ENCODE peak calls at places on chromosomes 4 and X, in six cellular contexts. One of them, this sample, is unnamed.

GRCh38 chr4:100076753-100077152 is 113.5 kb downstream of the DDIT4L start:
- DNase-seq in GM23338: no peak
- DNase-seq in GM12878: no peak
- DNase-seq in HepG2: no peak
- DNase-seq in Panc1: no peak
- DNase-seq in HCT116: no peak
- DNase-seq in this sample: no peak

GRCh38 chr4:147590249-147590920 is 26.8 kb upstream of the TMEM184C start:
- DNase-seq in GM23338: peak; percentile 82
- DNase-seq in GM12878: no peak
- DNase-seq in HepG2: peak; percentile 31
- DNase-seq in Panc1: peak; percentile 38
- DNase-seq in HCT116: peak; percentile 54
- DNase-seq in this sample: no peak

GRCh38 chr4:11399461-11399971 is 29.2 kb downstream of the HS3ST1 start:
- DNase-seq in GM23338: no peak
- DNase-seq in GM12878: no peak
- DNase-seq in HepG2: no peak
- DNase-seq in Panc1: no peak
- DNase-seq in HCT116: no peak
- DNase-seq in this sample: no peak

GRCh38 chrX:10617964-10618342 is 2.4 kb downstream of the MID1 start:
- DNase-seq in GM23338: no peak
- DNase-seq in GM12878: no peak
- DNase-seq in HepG2: no peak
- DNase-seq in Panc1: no peak
- DNase-seq in HCT116: no peak
- DNase-seq in this sample: no peak

GRCh38 chr4:23789765-23790164 is 100.1 kb downstream of the PPARGC1A start:
- DNase-seq in GM23338: no peak
- DNase-seq in GM12878: no peak
- DNase-seq in HepG2: peak; percentile 28
- DNase-seq in Panc1: no peak
- DNase-seq in HCT116: no peak
- DNase-seq in this sample: no peak

GRCh38 chr4:98474408-98474844 is 184.0 kb downstream of the TSPAN5 start:
- DNase-seq in GM23338: no peak
- DNase-seq in GM12878: no peak
- DNase-seq in HepG2: no peak
- DNase-seq in Panc1: no peak
- DNase-seq in HCT116: no peak
- DNase-seq in this sample: peak; percentile 6

GRCh38 chrX:155767101-155767878 is 113.9 kb upstream of the VAMP7 start:
- DNase-seq in GM23338: peak; percentile 87
- DNase-seq in GM12878: peak; percentile 4
- DNase-seq in HepG2: no peak
- DNase-seq in Panc1: peak; percentile 13
- DNase-seq in HCT116: peak; percentile 71
- DNase-seq in this sample: peak; percentile 51

GRCh38 chr4:71711044-71711984 is 72.6 kb downstream of the GC start:
- DNase-seq in GM23338: no peak
- DNase-seq in GM12878: no peak
- DNase-seq in HepG2: no peak
- DNase-seq in Panc1: no peak
- DNase-seq in HCT116: no peak
- DNase-seq in this sample: no peak

GRCh38 chr4:124203613-124204284 is 508.8 kb downstream of the ANKRD50 start:
- DNase-seq in GM23338: no peak
- DNase-seq in GM12878: no peak
- DNase-seq in HepG2: no peak
- DNase-seq in Panc1: no peak
- DNase-seq in HCT116: no peak
- DNase-seq in this sample: no peak

GRCh38 chrX:24676403-24677024 is 17.2 kb upstream of the POLA1 start:
- DNase-seq in GM23338: peak; percentile 50
- DNase-seq in GM12878: no peak
- DNase-seq in HepG2: no peak
- DNase-seq in Panc1: no peak
- DNase-seq in HCT116: no peak
- DNase-seq in this sample: no peak

GRCh38 chr4:127709456-127709855 is 20.7 kb upstream of the SLC25A31 start:
- DNase-seq in GM23338: no peak
- DNase-seq in GM12878: no peak
- DNase-seq in HepG2: no peak
- DNase-seq in Panc1: no peak
- DNase-seq in HCT116: no peak
- DNase-seq in this sample: no peak

GRCh38 chrX:53093748-53094583 is at the start of gene KANTR:
- DNase-seq in GM23338: peak; percentile 96
- DNase-seq in GM12878: peak; percentile 73
- DNase-seq in HepG2: peak; percentile 94
- DNase-seq in Panc1: peak; percentile 88
- DNase-seq in HCT116: peak; percentile 90
- DNase-seq in this sample: peak; percentile 93
- TF ChIP-seq POLR2AphosphoS5 in GM23338: peak; percentile 59
- TF ChIP-seq POLR2AphosphoS5 in GM12878: no peak
- TF ChIP-seq POLR2AphosphoS5 in HepG2: no peak
- TF ChIP-seq POLR2AphosphoS5 in Panc1: no peak
- TF ChIP-seq POLR2AphosphoS5 in HCT116: peak; percentile 49
- TF ChIP-seq POLR2AphosphoS5 in this sample: no peak

DNA sequence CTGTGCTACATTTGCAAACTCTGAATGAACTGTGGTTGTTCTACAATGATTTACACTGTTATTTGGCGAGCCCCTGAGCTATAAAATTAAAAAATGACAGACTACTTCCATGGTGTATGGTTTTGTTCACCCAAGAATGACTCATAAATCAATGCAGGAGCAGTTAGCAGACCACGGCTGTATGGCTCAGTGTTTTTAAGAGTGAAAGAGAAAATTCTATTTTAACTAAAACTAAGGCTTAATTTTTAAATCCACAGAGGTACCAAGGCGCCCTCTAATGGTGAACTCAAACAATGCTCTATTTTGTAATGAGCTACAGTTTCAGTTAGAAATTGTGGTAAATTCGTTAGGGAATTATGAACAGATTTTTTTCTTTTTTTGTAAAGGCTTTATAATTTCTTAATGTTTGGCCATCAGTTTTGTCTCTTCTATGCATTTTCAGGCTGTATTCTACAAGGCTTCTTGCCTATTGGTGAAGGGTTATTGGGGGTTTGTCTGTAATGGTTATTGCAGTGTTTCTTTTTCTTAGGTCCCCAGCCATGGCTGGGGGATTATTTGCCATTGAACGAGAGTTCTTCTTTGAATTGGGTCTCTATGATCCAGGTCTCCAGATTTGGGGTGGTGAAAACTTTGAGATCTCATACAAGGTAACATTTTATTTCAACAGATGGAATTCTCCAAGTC is 32.5 kb downstream of the HMGB2 start:
- DNase-seq in GM23338: peak; percentile 63
- DNase-seq in GM12878: no peak
- DNase-seq in HepG2: no peak
- DNase-seq in Panc1: no peak
- DNase-seq in HCT116: peak; percentile 3
- DNase-seq in this sample: peak; percentile 26
- TF ChIP-seq REST in GM23338: no peak
- TF ChIP-seq REST in GM12878: no peak
- TF ChIP-seq REST in HepG2: no peak
- TF ChIP-seq REST in Panc1: no peak
- TF ChIP-seq REST in HCT116: no peak
- TF ChIP-seq REST in this sample: no peak

GRCh38 chr4:109576462-109576861 is 16.4 kb downstream of the MCUB start:
- DNase-seq in GM23338: no peak
- DNase-seq in GM12878: no peak
- DNase-seq in HepG2: no peak
- DNase-seq in Panc1: no peak
- DNase-seq in HCT116: no peak
- DNase-seq in this sample: no peak
- TF ChIP-seq POLR2AphosphoS5 in GM23338: no peak
- TF ChIP-seq POLR2AphosphoS5 in GM12878: no peak
- TF ChIP-seq POLR2AphosphoS5 in HepG2: no peak
- TF ChIP-seq POLR2AphosphoS5 in Panc1: no peak
- TF ChIP-seq POLR2AphosphoS5 in HCT116: no peak
- TF ChIP-seq POLR2AphosphoS5 in this sample: no peak

DNA sequence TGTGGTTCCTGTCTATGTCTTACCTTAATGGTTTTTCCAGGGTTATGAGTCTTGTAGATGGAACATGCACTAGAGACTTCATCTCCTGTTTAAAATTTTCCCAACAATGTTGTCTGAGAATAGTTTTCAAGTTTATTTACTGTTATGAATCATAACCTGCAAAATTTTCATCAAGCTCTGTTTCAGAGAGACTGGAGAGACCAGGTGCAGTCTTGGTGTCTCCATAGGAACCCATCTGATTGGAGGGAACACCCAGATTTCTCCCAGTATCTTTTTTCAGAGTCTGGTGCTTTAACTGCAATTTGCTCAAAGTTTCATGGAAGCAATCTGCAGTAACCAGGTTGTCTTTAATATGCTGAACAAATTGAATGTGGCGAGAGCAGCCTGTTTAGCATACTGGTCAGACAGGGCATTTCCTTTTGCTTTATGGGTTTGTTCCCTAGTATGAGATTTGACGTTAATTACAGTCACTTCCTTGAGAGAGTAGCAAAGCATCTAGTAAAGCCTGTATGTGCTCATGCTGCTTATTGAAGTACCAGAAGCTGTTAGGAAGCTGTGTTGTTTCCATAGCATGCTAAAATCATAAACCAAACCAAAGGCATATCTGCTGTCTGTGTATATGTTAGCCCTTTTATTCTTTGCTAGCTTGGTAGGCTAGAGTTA is 18.8 kb upstream of the VSIG1 start:
- DNase-seq in GM23338: no peak
- DNase-seq in GM12878: no peak
- DNase-seq in HepG2: no peak
- DNase-seq in Panc1: no peak
- DNase-seq in HCT116: no peak
- DNase-seq in this sample: no peak
- TF ChIP-seq REST in GM23338: no peak
- TF ChIP-seq REST in GM12878: no peak
- TF ChIP-seq REST in HepG2: no peak
- TF ChIP-seq REST in Panc1: no peak
- TF ChIP-seq REST in HCT116: no peak
- TF ChIP-seq REST in this sample: no peak

GRCh38 chrX:98068210-98068609 is 1184.5 kb downstream of the RPA4 start:
- DNase-seq in GM23338: no peak
- DNase-seq in GM12878: no peak
- DNase-seq in HepG2: no peak
- DNase-seq in Panc1: no peak
- DNase-seq in HCT116: no peak
- DNase-seq in this sample: no peak
- TF ChIP-seq POLR2AphosphoS5 in GM23338: no peak
- TF ChIP-seq POLR2AphosphoS5 in GM12878: no peak
- TF ChIP-seq POLR2AphosphoS5 in HepG2: no peak
- TF ChIP-seq POLR2AphosphoS5 in Panc1: no peak
- TF ChIP-seq POLR2AphosphoS5 in HCT116: no peak
- TF ChIP-seq POLR2AphosphoS5 in this sample: no peak

GRCh38 chrX:2301901-2302300 is 198.9 kb downstream of the DHRSX start:
- DNase-seq in GM23338: no peak
- DNase-seq in GM12878: no peak
- DNase-seq in HepG2: no peak
- DNase-seq in Panc1: no peak
- DNase-seq in HCT116: no peak
- DNase-seq in this sample: no peak

GRCh38 chrX:2299871-2300270 is 200.9 kb downstream of the DHRSX start:
- DNase-seq in GM23338: no peak
- DNase-seq in GM12878: no peak
- DNase-seq in HepG2: no peak
- DNase-seq in Panc1: no peak
- DNase-seq in HCT116: no peak
- DNase-seq in this sample: no peak
- TF ChIP-seq REST in GM23338: no peak
- TF ChIP-seq REST in GM12878: no peak
- TF ChIP-seq REST in HepG2: no peak
- TF ChIP-seq REST in Panc1: no peak
- TF ChIP-seq REST in HCT116: no peak
- TF ChIP-seq REST in this sample: no peak